ENCODE peak calls at places on chromosomes 11 and 22, in six cellular contexts. M, A, L, C, F and N are unnamed samples.
A peak's percentile ranks its signal among the peaks of the same experiment; 100 is the strongest.

GRCh38 chr11:71153005-71153395 is 99.4 kb downstream of the SHANK2 start:
- DNase-seq in M (no peak), A (no peak), L (no peak), C (peak; percentile 86), F (no peak), N (no peak)

GRCh38 chr11:88420165-88420781 is 82.7 kb upstream of the CTSC start:
- DNase-seq in M (peak; percentile 49), A (no peak), L (no peak), C (peak; percentile 72), F (peak; percentile 22), N (no peak)

GRCh38 chr11:73147771-73148681 is 5.9 kb upstream of the FCHSD2 start:
- DNase-seq in M (no peak), A (no peak), L (no peak), C (no peak), F (peak; percentile 77), N (no peak)

GRCh38 chr11:7417328-7417727 is 68.0 kb upstream of the OLFML1 start:
- DNase-seq in M (no peak), A (no peak), L (no peak), C (no peak), F (no peak), N (no peak)

GRCh38 chr22:22865311-22866072 is 22.1 kb upstream of the IGLL5 start:
- DNase-seq in M (no peak), A (no peak), L (no peak), C (no peak), F (no peak), N (no peak)

GRCh38 chr11:69551963-69552362 is 70.5 kb downstream of the LINC01488 start:
- DNase-seq in M (no peak), A (no peak), L (no peak), C (no peak), F (no peak), N (peak; percentile 17)

GRCh38 chr11:19370100-19370861 is 129.5 kb upstream of the E2F8 start:
- DNase-seq in M (no peak), A (no peak), L (no peak), C (peak; percentile 81), F (peak; percentile 81), N (no peak)

GRCh38 chr11:26930518-26931247 is 63.2 kb upstream of the FIBIN start:
- DNase-seq in M (no peak), A (no peak), L (no peak), C (no peak), F (no peak), N (no peak)

GRCh38 chr11:31254411-31254810 is 115.1 kb downstream of the DCDC1 start:
- DNase-seq in M (no peak), A (no peak), L (no peak), C (no peak), F (no peak), N (no peak)

GRCh38 chr11:20397281-20397680 is 9.8 kb downstream of the PRMT3 start:
- DNase-seq in M (no peak), A (peak; percentile 40), L (peak; percentile 36), C (peak; percentile 26), F (no peak), N (no peak)

GRCh38 chr22:20013382-20013871 is 3.2 kb downstream of the ARVCF start:
- DNase-seq in M (no peak), A (peak; percentile 75), L (no peak), C (no peak), F (peak; percentile 64), N (peak; percentile 90)
- TF ChIP-seq CTCF in M (peak; percentile 90), A (peak; percentile 72), L (peak; percentile 69), C (peak; percentile 71), F (peak; percentile 91), N (peak; percentile 94)

DNA sequence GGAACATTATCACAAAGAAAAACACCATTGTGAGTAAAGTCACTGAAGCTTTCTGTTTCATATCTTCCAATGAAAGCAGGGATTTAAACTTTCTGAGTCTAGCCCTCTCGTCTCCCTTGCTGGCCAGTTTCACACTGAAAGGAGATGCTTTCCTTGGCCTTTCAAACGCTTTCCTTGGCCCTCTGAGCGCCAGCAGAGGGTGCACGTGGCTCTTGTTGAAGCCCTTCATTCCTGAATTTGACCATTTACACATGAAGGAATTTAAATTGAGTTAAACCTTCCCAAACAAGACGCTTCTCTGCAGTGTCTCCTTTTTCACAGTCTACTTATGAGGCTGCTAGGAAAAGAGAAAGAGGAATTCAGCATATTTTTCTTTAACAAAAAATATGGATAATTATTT is 21.5 kb downstream of the NNMT start:
- DNase-seq in M (no peak), A (no peak), L (peak; percentile 13), C (no peak), F (no peak), N (no peak)
- TF ChIP-seq CTCF in M (peak; percentile 69), A (no peak), L (peak; percentile 45), C (peak; percentile 43), F (no peak), N (peak; percentile 75)

GRCh38 chr22:28741758-28742561 is at the start of the genes CHEK2 and HSCB:
- DNase-seq in M (peak; percentile 87), A (peak; percentile 91), L (peak; percentile 97), C (peak; percentile 96), F (peak; percentile 98), N (peak; percentile 99)
- TF ChIP-seq CTCF in M (peak; percentile 13), A (peak; percentile 13), L (no peak), C (peak; percentile 24), F (no peak), N (peak; percentile 32)

DNA sequence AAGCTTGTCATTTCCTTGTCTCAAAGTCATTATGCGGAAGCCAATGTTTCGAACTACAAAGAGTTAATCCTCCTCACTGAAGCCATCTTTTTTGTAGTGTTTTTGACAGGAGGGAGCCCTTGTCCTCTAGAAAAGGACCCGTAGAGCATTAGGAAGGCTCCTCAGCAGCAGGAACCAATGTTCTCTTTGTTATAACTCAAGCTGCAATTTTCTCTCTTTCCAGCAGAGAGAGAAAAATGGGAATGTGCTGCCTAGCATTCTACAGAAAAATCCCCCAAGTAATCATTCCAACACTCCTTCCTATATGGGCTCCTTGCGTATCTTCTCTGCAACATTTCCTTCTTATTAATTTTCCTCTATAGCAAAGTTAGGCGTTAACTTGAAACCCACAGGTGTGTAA is 30.6 kb downstream of the SC5D start:
- DNase-seq in M (no peak), A (no peak), L (no peak), C (no peak), F (no peak), N (no peak)
- TF ChIP-seq CTCF in M (no peak), A (no peak), L (peak; percentile 8), C (no peak), F (no peak), N (peak; percentile 39)